ENCODE peak calls at places on chromosomes 3 and 15, in eight cellular contexts. J, Q, Y, W, V, U, K and Z are unnamed samples.

GRCh38 chr3:183664913-183665381 is 29.5 kb downstream of the KLHL24 start:
- DNase-seq in J (peak), K (no peak), Q (peak), U (no peak), V (no peak), Y (peak), W (no peak), Z (peak)

GRCh38 chr3:11624704-11625375 is 18.9 kb downstream of the VGLL4 start:
- DNase-seq in Q (no peak), K (no peak), U (no peak), Y (no peak), V (no peak), J (no peak), W (no peak), Z (no peak)

GRCh38 chr15:72227192-72227586 is 3.8 kb downstream of the PKM start:
- DNase-seq in J (peak), Q (peak), Y (peak), K (peak), V (no peak), U (peak), W (peak), Z (peak)

GRCh38 chr15:89807689-89808088 is 7.0 kb downstream of the ANPEP start:
- DNase-seq in Y (no peak), W (no peak), Q (no peak), K (no peak), J (no peak), V (peak), U (no peak), Z (no peak)

GRCh38 chr15:58521293-58521991 is 89.7 kb downstream of the LIPC start:
- DNase-seq in K (peak), W (no peak), J (peak), Q (peak), V (no peak), U (no peak), Y (peak), Z (peak)

GRCh38 chr3:186493507-186493906 is 50.7 kb downstream of the CRYGS start:
- DNase-seq in J (peak), K (no peak), Q (no peak), V (no peak), Y (no peak), U (no peak), W (no peak), Z (no peak)

GRCh38 chr15:88257311-88257901 is 867 bp upstream of the NTRK3 start:
- DNase-seq in J (peak), K (no peak), V (no peak), U (no peak), Y (no peak), W (no peak), Q (no peak), Z (no peak)

GRCh38 chr3:169218314-169218983 is 445.1 kb downstream of the MECOM start:
- DNase-seq in V (peak), K (peak), J (peak), Q (peak), W (no peak), Y (peak), U (no peak), Z (peak)

GRCh38 chr3:54488297-54488696 is 365.9 kb downstream of the CACNA2D3 start:
- DNase-seq in Q (no peak), Y (no peak), W (no peak), K (no peak), J (no peak), U (no peak), V (no peak), Z (no peak)

GRCh38 chr3:39750677-39751076 is 58.7 kb upstream of the MYRIP start:
- DNase-seq in K (no peak), Y (no peak), Q (no peak), W (no peak), U (no peak), J (no peak), V (no peak), Z (no peak)

GRCh38 chr3:135736740-135737139 is 228.8 kb upstream of the PPP2R3A start:
- DNase-seq in J (peak), U (no peak), Y (peak), Q (peak), V (no peak), W (no peak), K (peak), Z (no peak)

GRCh38 chr3:86938305-86938704 is 52.6 kb downstream of the VGLL3 start:
- DNase-seq in K (no peak), V (no peak), U (no peak), W (no peak), Y (no peak), Q (no peak), J (no peak), Z (no peak)

GRCh38 chr3:68893600-68894239 is 38.6 kb downstream of the TAFA4 start:
- DNase-seq in W (no peak), J (peak), Q (peak), Y (peak), V (no peak), K (peak), U (peak), Z (peak)

GRCh38 chr3:17639257-17639656 is 103.2 kb downstream of the TBC1D5 start:
- DNase-seq in Y (peak), K (no peak), U (no peak), V (no peak), Q (peak), W (no peak), J (peak), Z (no peak)

GRCh38 chr3:115518100-115518852 is 105.0 kb upstream of the GAP43 start:
- DNase-seq in Q (peak), K (peak), U (no peak), W (no peak), Y (peak), J (peak), V (peak), Z (peak)

GRCh38 chr15:70875001-70875782 is 17.0 kb downstream of the THAP10 start:
- DNase-seq in Q (peak), Y (peak), W (no peak), K (no peak), V (no peak), J (peak), U (no peak), Z (peak)

GRCh38 chr15:51708013-51708412 is 26.7 kb downstream of the SCG3 start:
- DNase-seq in K (no peak), Y (no peak), J (no peak), V (no peak), U (no peak), W (no peak), Q (no peak), Z (no peak)

GRCh38 chr3:115960799-115961198 is 337.5 kb downstream of the GAP43 start:
- DNase-seq in V (no peak), U (no peak), J (no peak), K (no peak), Q (no peak), Y (no peak), W (no peak), Z (peak)

GRCh38 chr3:141229132-141229531 is 2.5 kb upstream of the PXYLP1 start:
- DNase-seq in V (no peak), U (no peak), Q (no peak), K (no peak), Y (no peak), J (no peak), W (no peak), Z (no peak)

GRCh38 chr15:57752426-57752825 is 45.9 kb downstream of the POLR2M start:
- DNase-seq in W (no peak), Q (no peak), U (no peak), Y (no peak), K (no peak), J (no peak), V (peak), Z (no peak)

GRCh38 chr3:112752092-112752512 is 94.6 kb downstream of the CD200R1L start:
- DNase-seq in J (no peak), Q (no peak), U (no peak), Y (no peak), V (no peak), K (no peak), W (no peak), Z (peak)

GRCh38 chr3:13657660-13658435 is 108.9 kb downstream of the FBLN2 start:
- DNase-seq in W (peak), J (peak), Y (peak), V (peak), K (peak), Q (no peak), U (peak), Z (peak)

GRCh38 chr3:11847607-11848006 is 922 bp upstream of the TAMM41 start:
- DNase-seq in Q (no peak), Y (no peak), V (no peak), K (peak), W (no peak), J (no peak), U (no peak), Z (peak)

GRCh38 chr3:42549131-42549530 is 32.6 kb downstream of the SEC22C start:
- DNase-seq in J (no peak), K (no peak), U (no peak), Q (no peak), W (no peak), V (no peak), Y (no peak), Z (no peak)

GRCh38 chr3:104631254-104631653 is 735.5 kb upstream of the ALCAM start:
- DNase-seq in J (no peak), Y (no peak), U (no peak), Q (no peak), V (no peak), W (no peak), K (no peak), Z (no peak)